ENCODE peak calls at places on chromosomes 2 and 18, in six cellular contexts. N, Q, J, A, C and U are unnamed samples.

GRCh38 chr2:217943379-217944321 is 59.1 kb downstream of the TNS1 start:
- DNase-seq in N (peak), Q (no peak), J (peak), A (peak), C (no peak), U (peak)

GRCh38 chr2:105338020-105338385 is 663 bp downstream of the C2orf49 start:
- DNase-seq in N (no peak), Q (no peak), J (no peak), A (no peak), C (no peak), U (no peak)

GRCh38 chr2:236088368-236089057 is 79.7 kb downstream of the GBX2 start:
- DNase-seq in N (no peak), Q (no peak), J (no peak), A (no peak), C (no peak), U (peak)

GRCh38 chr2:43109261-43109743 is 117.1 kb downstream of the ZFP36L2 start:
- DNase-seq in N (no peak), Q (no peak), J (no peak), A (no peak), C (no peak), U (no peak)

GRCh38 chr18:69220529-69220928 is 180.2 kb upstream of the DOK6 start:
- DNase-seq in N (no peak), Q (no peak), J (no peak), A (no peak), C (no peak), U (no peak)

GRCh38 chr2:106894545-106894944 is 8.6 kb upstream of the ST6GAL2 start:
- DNase-seq in N (no peak), Q (no peak), J (no peak), A (no peak), C (no peak), U (no peak)

GRCh38 chr2:28545590-28546195 is 49.8 kb downstream of the PLB1 start:
- DNase-seq in N (no peak), Q (no peak), J (no peak), A (no peak), C (no peak), U (no peak)

GRCh38 chr2:199851499-199851816 is 466 bp upstream of the FTCDNL1 start:
- DNase-seq in N (no peak), Q (no peak), J (no peak), A (no peak), C (no peak), U (no peak)

GRCh38 chr2:199933466-199933865 is 21.8 kb downstream of the TYW5 start:
- DNase-seq in N (no peak), Q (no peak), J (no peak), A (no peak), C (no peak), U (no peak)

GRCh38 chr2:190980630-190981214 is 33.2 kb downstream of the STAT1 start:
- DNase-seq in N (no peak), Q (no peak), J (no peak), A (no peak), C (no peak), U (no peak)

GRCh38 chr18:1513519-1513918 is 608.8 kb downstream of the ADCYAP1 start:
- DNase-seq in N (no peak), Q (no peak), J (no peak), A (no peak), C (no peak), U (no peak)

GRCh38 chr2:227214622-227215041 is 50.2 kb downstream of the COL4A3 start:
- DNase-seq in N (no peak), Q (no peak), J (no peak), A (no peak), C (no peak), U (no peak)